ENCODE peak calls at places on chromosomes 7 and 10, in six cellular contexts. Q is hepatocyte, X is H9, H is GM23338, U is HepG2, D is H1. Z is an unnamed sample.

GRCh38 chr7:140165422-140165821 is 11.4 kb downstream of the KDM7A start:
- DNase-seq in U (no peak), H (no peak), X (no peak), Q (no peak), D (no peak), Z (no peak)

GRCh38 chr10:133388973-133389818 is 4.8 kb upstream of the MTG1 start:
- DNase-seq in Q (no peak), H (no peak), U (no peak), D (no peak), X (no peak), Z (no peak)

GRCh38 chr10:25048463-25048862 is 32.1 kb downstream of the THNSL1 start:
- DNase-seq in H (no peak), X (no peak), Q (peak), U (no peak), D (no peak), Z (no peak)

GRCh38 chr7:2019693-2020511 is 212.8 kb downstream of the MAD1L1 start:
- DNase-seq in Q (peak), D (no peak), U (no peak), H (no peak), X (no peak), Z (no peak)

GRCh38 chr10:47286591-47287325 is 13.2 kb upstream of the GDF10 start:
- DNase-seq in U (no peak), D (no peak), Q (no peak), X (no peak), H (no peak), Z (no peak)

GRCh38 chr10:91410638-91411367 is 659 bp downstream of the HECTD2 start:
- DNase-seq in U (no peak), Q (peak), H (no peak), D (no peak), X (no peak), Z (no peak)

GRCh38 chr10:114876602-114877300 is 55.2 kb downstream of the FHIP2A start:
- DNase-seq in Q (peak), D (peak), H (peak), X (peak), U (peak), Z (peak)

GRCh38 chr10:46550795-46551700 is 5.4 kb downstream of the GPRIN2 start:
- DNase-seq in H (no peak), Q (no peak), U (no peak), X (peak), D (no peak), Z (no peak)

GRCh38 chr7:99493823-99494222 is 6.3 kb downstream of the ZNF394 start:
- DNase-seq in U (no peak), Q (no peak), H (no peak), D (no peak), X (no peak), Z (no peak)

GRCh38 chr10:130352291-130352645 is 216.1 kb downstream of the GLRX3 start:
- DNase-seq in H (no peak), D (peak), Q (no peak), U (no peak), X (peak), Z (no peak)

GRCh38 chr7:37149019-37149814 is 299.4 kb downstream of the ELMO1 start:
- DNase-seq in U (no peak), D (no peak), H (no peak), X (no peak), Q (no peak), Z (no peak)

GRCh38 chr7:90453259-90453891 is 16.1 kb upstream of the PTTG1IP2 start:
- DNase-seq in Q (no peak), H (no peak), U (no peak), D (no peak), X (no peak), Z (no peak)

GRCh38 chr10:24047201-24047600 is 161.7 kb upstream of the KIAA1217 start:
- DNase-seq in D (no peak), Q (no peak), U (no peak), X (no peak), H (no peak), Z (no peak)

GRCh38 chr10:119219747-119220320 is 12.5 kb downstream of the GRK5 start:
- DNase-seq in H (no peak), U (no peak), Q (no peak), X (no peak), D (no peak), Z (no peak)

GRCh38 chr10:79230563-79231249 is 116.6 kb upstream of the PPIF start:
- DNase-seq in D (no peak), X (peak), Q (no peak), H (peak), U (no peak), Z (no peak)

GRCh38 chr7:84231157-84231556 is 36.6 kb upstream of the SEMA3A start:
- DNase-seq in U (no peak), Q (no peak), H (no peak), D (no peak), X (no peak), Z (no peak)

GRCh38 chr7:80134536-80135305 is at the start of gene GNAI1:
- DNase-seq in Q (peak), X (peak), D (peak), H (peak), U (peak), Z (peak)

GRCh38 chr7:41996381-41997035 is 240.5 kb downstream of the GLI3 start:
- DNase-seq in H (no peak), D (no peak), U (no peak), X (no peak), Q (no peak), Z (no peak)

GRCh38 chr10:99234739-99235468 is 748 bp downstream of the HPSE2 start:
- DNase-seq in U (no peak), D (no peak), H (peak), Q (peak), X (no peak), Z (no peak)

GRCh38 chr7:54860003-54860775 is 101.2 kb upstream of the SEC61G start:
- DNase-seq in X (no peak), H (no peak), U (no peak), Q (no peak), D (no peak), Z (no peak)

GRCh38 chr10:124285587-124286527 is 132.9 kb downstream of the OAT start:
- DNase-seq in X (no peak), Q (no peak), D (no peak), H (no peak), U (no peak), Z (no peak)

GRCh38 chr7:45073031-45073842 is 15.5 kb downstream of the NACAD start:
- DNase-seq in U (no peak), D (no peak), Q (no peak), X (no peak), H (peak), Z (no peak)

GRCh38 chr10:3402334-3402733 is 229.8 kb upstream of the PITRM1 start:
- DNase-seq in D (no peak), X (no peak), Q (no peak), U (no peak), H (no peak), Z (no peak)

GRCh38 chr10:49744924-49745605 is 17.1 kb downstream of the OGDHL start:
- DNase-seq in D (no peak), U (no peak), X (peak), Q (no peak), H (peak), Z (no peak)

GRCh38 chr10:75288140-75288711 is 52.5 kb upstream of the COMTD1 start:
- DNase-seq in U (no peak), D (no peak), H (no peak), X (no peak), Q (no peak), Z (no peak)

GRCh38 chr10:92421550-92421949 is 130.6 kb downstream of the MARCHF5 start:
- DNase-seq in D (no peak), U (no peak), X (no peak), Q (no peak), H (no peak), Z (no peak)

GRCh38 chr7:151993977-151994676 is 31.3 kb upstream of the GALNT11 start:
- DNase-seq in X (peak), Q (no peak), U (no peak), H (peak), D (no peak), Z (no peak)

GRCh38 chr10:111114931-111115500 is 38.2 kb downstream of the ADRA2A start:
- DNase-seq in Q (no peak), U (no peak), H (no peak), D (no peak), X (peak), Z (no peak)

DNA sequence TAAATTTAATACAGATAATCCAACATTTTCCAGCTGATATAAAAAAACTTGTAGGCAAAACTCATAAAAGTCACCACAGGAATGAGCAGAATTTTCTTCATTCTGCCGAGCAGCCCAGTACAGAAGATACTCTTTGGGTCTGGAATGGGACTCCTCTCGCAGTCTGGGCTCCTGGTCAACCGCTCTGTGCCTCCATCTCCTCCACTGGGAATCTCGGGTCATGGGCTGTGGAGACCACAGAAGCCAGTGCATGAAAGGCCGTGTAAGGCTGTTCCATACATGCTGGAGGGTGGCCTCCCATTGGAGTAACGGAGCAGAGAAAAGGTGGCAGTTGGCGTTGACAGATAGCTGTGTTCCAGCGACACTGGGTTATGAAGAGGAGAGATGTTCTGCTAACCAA is 616.4 kb upstream of the MGMT start:
- DNase-seq in Q (no peak), D (no peak), X (no peak), U (no peak), H (no peak), Z (no peak)
- H2AFZ ChIP-seq in Q (no peak), D (no peak), X (no peak), U (no peak), H (no peak), Z (no peak)

DNA sequence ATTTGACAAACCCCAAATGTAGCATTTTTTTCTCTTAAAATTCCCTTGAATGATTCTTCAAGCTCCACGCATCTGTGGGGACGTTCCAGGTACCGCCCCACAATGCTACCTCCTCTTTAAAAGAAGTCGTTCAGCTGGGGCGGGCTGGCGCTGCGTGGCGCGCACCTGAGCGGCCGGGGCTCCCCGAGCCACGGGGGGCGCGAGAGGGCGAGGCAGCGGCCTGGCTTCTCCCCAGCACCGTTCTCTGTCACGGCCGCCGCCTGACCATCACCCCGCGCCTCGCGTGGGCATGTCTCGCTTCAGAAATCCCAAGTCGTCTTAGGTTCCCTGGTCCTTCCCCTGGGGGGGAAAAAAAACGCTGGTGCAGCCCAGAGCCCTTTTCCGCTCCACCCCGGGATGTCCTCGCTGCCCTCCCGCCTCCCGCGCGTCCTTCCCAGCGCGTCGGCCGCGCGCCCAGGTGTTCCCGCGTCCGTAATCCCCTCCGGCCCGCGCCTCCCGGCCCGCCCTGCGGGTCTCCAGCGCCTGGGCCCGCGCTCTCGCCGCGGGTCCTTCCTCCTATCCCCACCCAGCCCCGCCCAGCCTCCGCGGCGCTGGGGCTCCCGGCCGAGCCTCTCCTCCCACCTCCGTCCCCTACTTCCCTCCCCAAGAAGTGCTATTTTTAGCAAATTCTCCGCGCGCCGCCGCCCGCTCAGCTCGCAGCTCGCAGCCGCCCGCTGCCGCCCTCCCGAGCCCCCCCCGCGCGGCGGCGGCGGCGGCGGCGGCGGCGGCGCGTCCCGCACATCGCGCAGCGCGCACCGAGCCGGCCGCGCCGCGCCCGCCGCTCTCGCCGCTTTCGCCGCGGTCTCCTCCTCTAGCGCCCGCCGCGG is 58.8 kb upstream of the PRPS1L1 start:
- DNase-seq in Q (peak), U (no peak), D (no peak), H (peak), X (peak), Z (peak)
- H3K27ac ChIP-seq in Q (peak), U (no peak), D (no peak), H (no peak), X (no peak), Z (no peak)

DNA sequence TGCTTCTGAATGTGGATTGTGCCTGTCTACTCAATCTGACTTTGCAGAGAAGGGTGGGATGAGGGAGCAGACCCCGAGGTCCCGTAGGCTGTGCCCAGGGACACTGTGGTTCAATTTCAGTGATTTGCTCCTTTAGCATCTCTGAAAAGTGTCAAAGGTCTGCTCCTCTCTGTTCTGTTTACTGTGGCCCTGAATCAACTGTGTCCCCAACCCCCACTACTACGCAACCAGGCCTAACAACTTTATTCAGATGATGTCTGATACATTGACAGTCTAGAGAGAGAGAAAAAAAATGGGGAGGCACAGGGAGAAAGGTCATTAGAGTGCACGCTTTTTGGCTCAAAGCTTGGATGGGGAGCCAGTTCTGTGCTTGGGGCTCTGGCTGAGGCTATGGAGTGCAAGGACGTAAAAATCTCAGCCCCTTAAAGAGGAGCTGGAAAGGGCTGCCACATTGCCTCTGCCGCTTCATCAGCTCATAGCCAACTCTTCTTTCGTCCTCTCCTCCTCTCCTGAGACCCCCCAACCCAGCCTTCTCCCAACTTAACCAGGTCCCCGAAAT is 77.9 kb downstream of the FAM107B start:
- DNase-seq in D (no peak), U (no peak), X (no peak), H (no peak), Q (no peak), Z (no peak)
- H3K4me2 ChIP-seq in D (no peak), U (no peak), X (no peak), H (no peak), Q (no peak), Z (no peak)

GRCh38 chr7:48033922-48034321 is 1.4 kb upstream of the C7orf57 start:
- DNase-seq in Q (no peak), U (no peak), D (no peak), H (no peak), X (no peak), Z (no peak)

GRCh38 chr7:48031111-48031510 is 2.2 kb upstream of the SUN3 start:
- DNase-seq in U (no peak), D (no peak), X (no peak), H (no peak), Q (no peak), Z (no peak)

GRCh38 chr7:48035301-48035966 is at the start of gene C7orf57:
- DNase-seq in U (peak), D (peak), H (peak), Q (peak), X (peak), Z (peak)

GRCh38 chr7:48038815-48039496 is 3.6 kb downstream of the C7orf57 start:
- DNase-seq in X (no peak), H (peak), Q (no peak), D (no peak), U (no peak), Z (no peak)

GRCh38 chr7:48035967-48036478 is 680 bp downstream of the C7orf57 start:
- DNase-seq in X (no peak), U (no peak), H (peak), Q (peak), D (no peak), Z (no peak)
- H2AFZ ChIP-seq in X (no peak), U (no peak), H (peak), Q (peak), D (no peak), Z (peak)

GRCh38 chr10:30434273-30435067 is 486 bp downstream of the MAP3K8 start:
- DNase-seq in Q (peak), H (peak), X (peak), U (peak), D (no peak), Z (peak)
- H3K27ac ChIP-seq in Q (peak), H (peak), X (no peak), U (peak), D (no peak), Z (peak)

GRCh38 chr10:126468467-126468866 is 80.2 kb upstream of the ADAM12 start:
- DNase-seq in H (no peak), Q (no peak), U (no peak), X (no peak), D (no peak), Z (no peak)

GRCh38 chr10:126474031-126474430 is 85.8 kb upstream of the ADAM12 start:
- DNase-seq in U (no peak), D (no peak), H (no peak), X (no peak), Q (no peak), Z (no peak)

GRCh38 chr10:126468876-126469643 is 80.8 kb upstream of the ADAM12 start:
- DNase-seq in U (no peak), H (no peak), Q (no peak), D (no peak), X (no peak), Z (no peak)

GRCh38 chr10:126465771-126466170 is 77.5 kb upstream of the ADAM12 start:
- DNase-seq in X (no peak), Q (no peak), D (no peak), H (no peak), U (no peak), Z (no peak)

DNA sequence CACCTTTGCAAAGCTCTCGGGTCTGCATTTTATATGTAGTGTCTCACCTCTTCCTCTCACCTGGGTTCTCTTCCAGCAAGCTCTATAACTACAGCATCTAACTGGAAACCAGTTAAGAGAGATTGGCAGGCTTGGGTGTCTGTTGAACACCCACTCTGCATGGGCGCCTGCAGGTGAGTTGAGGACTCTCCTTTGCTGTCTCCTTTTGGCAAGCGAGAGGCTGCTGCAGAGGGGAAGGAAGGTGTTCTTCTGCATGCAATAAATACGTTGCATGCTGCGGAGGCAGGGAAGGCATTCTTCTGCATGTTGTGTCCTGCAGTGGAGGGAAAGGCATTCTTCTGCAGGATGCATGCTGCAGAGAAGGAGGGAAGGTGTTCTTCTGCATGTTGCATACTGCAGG is 81.4 kb upstream of the ADAM12 start:
- DNase-seq in Q (no peak), U (no peak), H (no peak), X (no peak), D (no peak), Z (no peak)
- H3K4me2 ChIP-seq in Q (no peak), U (no peak), H (no peak), X (no peak), D (no peak), Z (no peak)

DNA sequence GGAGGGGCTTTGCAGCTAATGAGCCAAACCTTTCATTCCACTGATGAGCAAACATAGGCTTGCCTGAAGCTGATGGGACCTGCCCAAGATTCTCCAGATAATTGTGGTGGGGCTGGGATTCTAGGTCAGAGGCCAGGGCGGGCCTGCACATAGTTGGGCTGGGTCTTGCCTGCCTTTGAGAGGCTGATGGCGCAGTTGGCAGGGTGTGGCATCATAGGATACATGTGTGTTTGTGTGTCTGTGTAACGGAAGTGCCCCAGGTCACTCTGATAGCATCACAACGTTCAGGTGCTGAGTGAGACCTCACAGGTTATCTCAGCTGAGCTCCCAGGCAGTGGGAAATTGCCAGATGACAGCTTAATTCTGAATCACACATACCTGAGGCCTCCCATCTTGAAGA is 22.9 kb downstream of the BTBD16 start:
- DNase-seq in Q (peak), X (no peak), U (no peak), D (no peak), H (no peak), Z (peak)
- H2AFZ ChIP-seq in Q (no peak), X (no peak), U (no peak), D (no peak), H (no peak), Z (peak)

DNA sequence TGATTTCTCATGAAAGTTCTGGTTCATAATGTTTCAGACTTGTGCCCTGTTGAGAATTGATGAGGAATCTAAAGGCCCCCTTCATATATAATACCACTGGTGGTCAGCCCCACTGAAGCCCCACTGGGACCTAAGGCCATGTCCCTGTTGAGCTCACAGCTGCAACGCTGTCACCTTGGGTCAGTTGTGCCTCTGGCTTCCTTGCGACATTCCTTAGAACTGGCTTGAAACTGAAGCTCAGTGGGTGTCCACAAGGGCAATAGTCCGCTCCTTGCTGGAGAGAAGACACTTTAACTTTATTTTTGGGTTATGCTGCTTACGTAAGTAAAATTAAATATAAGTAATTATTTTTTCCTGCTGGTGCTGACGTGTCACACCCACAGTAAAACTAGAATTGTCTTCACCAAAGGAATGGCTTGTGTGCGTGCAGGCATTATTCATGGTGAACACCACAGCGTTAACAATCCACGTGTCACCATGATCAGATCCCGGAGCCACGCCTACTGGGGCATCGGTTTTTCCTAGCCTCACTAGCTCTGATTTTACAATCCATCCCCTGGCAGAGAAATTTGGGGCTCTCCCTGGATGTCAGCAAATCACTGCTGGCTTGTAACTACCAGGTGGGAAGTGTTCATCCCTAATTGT is 66.5 kb downstream of the BICC1 start:
- DNase-seq in D (no peak), X (no peak), Q (no peak), H (peak), U (no peak), Z (no peak)
- H3K27ac ChIP-seq in D (no peak), X (no peak), Q (no peak), H (no peak), U (no peak), Z (no peak)

Z was measured in PC-9.